ENCODE peak calls at places on chromosome 2, in eight cellular contexts. L is A549, I is H1, H is HepG2, Q is endothelial cell of umbilical vein, E is K562, R is GM12878, X is HCT116. D is an unnamed sample.

GRCh38 chr2:58010599-58010998 is 36.0 kb upstream of the VRK2 start:
- DNase-seq in I (no peak), Q (peak; percentile 50), X (no peak), E (no peak), R (no peak), L (peak; percentile 45), H (peak; percentile 45), D (no peak)

GRCh38 chr2:118842687-118843491 is 4.6 kb downstream of the EN1 start:
- DNase-seq in L (no peak), H (no peak), I (no peak), E (no peak), Q (peak; percentile 20), R (no peak), X (no peak), D (no peak)

GRCh38 chr2:48341556-48342133 is 188.3 kb upstream of the STON1 start:
- DNase-seq in L (peak; percentile 22), H (no peak), E (no peak), Q (peak; percentile 55), R (no peak), X (no peak), I (no peak), D (no peak)

GRCh38 chr2:170817247-170817998 is 736 bp downstream of the GAD1 start:
- DNase-seq in Q (peak; percentile 40), I (peak; percentile 76), E (peak; percentile 31), H (no peak), L (peak; percentile 50), X (no peak), R (no peak), D (no peak)

GRCh38 chr2:235421618-235422017 is 72.2 kb upstream of the AGAP1 start:
- DNase-seq in I (no peak), L (no peak), X (no peak), Q (no peak), E (no peak), R (no peak), H (no peak), D (no peak)

GRCh38 chr2:227378371-227378782 is 729 bp downstream of the TM4SF20 start:
- DNase-seq in E (no peak), L (peak; percentile 84), H (no peak), R (no peak), Q (no peak), I (no peak), X (no peak), D (no peak)

GRCh38 chr2:56382466-56382865 is 198.7 kb downstream of the CCDC85A start:
- DNase-seq in I (no peak), X (no peak), Q (no peak), E (no peak), H (no peak), R (no peak), L (no peak), D (no peak)

GRCh38 chr2:11873346-11873745 is 126.9 kb downstream of the LPIN1 start:
- DNase-seq in E (no peak), X (no peak), R (no peak), Q (no peak), I (peak; percentile 1), L (no peak), H (no peak), D (peak; percentile 64)

GRCh38 chr2:204492417-204492816 is 52.9 kb upstream of the PARD3B start:
- DNase-seq in H (no peak), I (no peak), R (no peak), Q (no peak), X (no peak), E (no peak), L (no peak), D (no peak)

GRCh38 chr2:24225883-24226282 is 51.0 kb downstream of the FAM228A start:
- DNase-seq in R (no peak), L (no peak), E (no peak), I (no peak), H (no peak), Q (no peak), X (no peak), D (no peak)

GRCh38 chr2:98768765-98769476 is 38.0 kb upstream of the MGAT4A start:
- DNase-seq in L (peak; percentile 25), I (no peak), X (no peak), R (no peak), Q (peak; percentile 83), E (no peak), H (peak; percentile 88), D (no peak)

GRCh38 chr2:71609029-71609428 is 155.7 kb downstream of the DYSF start:
- DNase-seq in Q (peak; percentile 68), E (no peak), H (no peak), X (no peak), L (no peak), R (no peak), I (no peak), D (no peak)

GRCh38 chr2:198807131-198807530 is 650.6 kb downstream of the SATB2 start:
- DNase-seq in R (no peak), E (no peak), I (no peak), H (no peak), L (no peak), Q (no peak), X (no peak), D (no peak)

GRCh38 chr2:224847961-224848850 is 132.0 kb upstream of the CCDC195 start:
- DNase-seq in Q (peak; percentile 38), E (no peak), L (peak; percentile 64), H (no peak), X (peak; percentile 60), R (no peak), I (no peak), D (no peak)

GRCh38 chr2:85754313-85755095 is 713 bp downstream of the ATOH8 start:
- DNase-seq in E (no peak), H (peak; percentile 77), Q (no peak), L (peak; percentile 62), R (no peak), I (peak; percentile 80), X (no peak), D (peak; percentile 39)

GRCh38 chr2:23198316-23199114 is 186.5 kb upstream of the KLHL29 start:
- DNase-seq in Q (no peak), H (no peak), I (no peak), E (no peak), X (no peak), L (no peak), R (no peak), D (no peak)
- TF ChIP-seq POLR2A in Q (no peak), H (no peak), I (no peak), E (no peak), X (no peak), L (no peak), R (no peak), D (no peak)

GRCh38 chr2:147500229-147500628 is 344.6 kb upstream of the ACVR2A start:
- DNase-seq in I (no peak), H (no peak), E (no peak), L (no peak), X (no peak), R (no peak), Q (no peak), D (no peak)
- TF ChIP-seq MAX in I (no peak), H (no peak), E (no peak), L (no peak), X (no peak), R (no peak), Q (no peak), D (no peak)

DNA sequence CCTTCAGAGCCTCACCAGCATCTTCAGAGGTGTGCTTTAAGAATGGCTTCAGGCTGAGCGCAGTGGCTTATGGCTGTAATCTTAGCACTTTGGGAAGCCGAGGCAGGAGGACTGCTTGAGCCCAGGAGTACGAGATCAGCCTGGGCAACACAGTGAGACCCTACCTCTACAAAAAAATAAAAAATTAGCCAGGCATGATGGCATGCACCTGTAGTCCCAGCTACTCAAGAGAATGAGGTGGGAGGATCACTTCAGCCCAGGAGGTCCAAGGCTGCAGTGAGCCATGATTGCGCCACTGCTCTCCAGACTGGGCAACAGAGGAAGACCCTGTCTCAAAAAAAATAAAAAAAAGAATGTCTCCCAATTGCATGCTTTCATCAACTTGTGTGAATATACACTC is 133.3 kb upstream of the ARL5A start:
- DNase-seq in R (no peak), Q (no peak), I (no peak), E (no peak), X (no peak), L (no peak), H (no peak), D (no peak)
- TF ChIP-seq POLR2A in R (no peak), Q (no peak), I (no peak), E (no peak), X (no peak), L (no peak), H (no peak), D (no peak)

GRCh38 chr2:104481341-104481740 is 372.6 kb upstream of the POU3F3 start:
- DNase-seq in X (no peak), L (no peak), R (no peak), E (no peak), H (no peak), I (no peak), Q (no peak), D (no peak)
- TF ChIP-seq MAX in X (no peak), L (no peak), R (no peak), E (no peak), H (no peak), I (no peak), Q (no peak), D (no peak)

D was measured in NB4.